ENCODE peak calls at places on chromosomes 2 and 18, in ten cellular contexts. Q, M, K, N, I, B, P, R, C and A are unnamed samples.

GRCh38 chr2:148546270-148546669 is 98.3 kb upstream of the EPC2 start:
- DNase-seq in Q (no peak), M (no peak), K (no peak), N (no peak), I (no peak), B (no peak), P (no peak), R (no peak), C (no peak), A (no peak)

GRCh38 chr2:85705680-85706039 is 11.5 kb downstream of the GNLY start:
- DNase-seq in Q (no peak), M (peak; percentile 60), K (peak; percentile 48), N (peak; percentile 28), I (peak; percentile 86), B (no peak), P (peak; percentile 76), R (peak; percentile 94), C (no peak), A (no peak)

GRCh38 chr2:67790622-67791021 is 272.2 kb downstream of the C1D start:
- DNase-seq in Q (no peak), M (no peak), K (no peak), N (no peak), I (no peak), B (no peak), P (no peak), R (peak; percentile 93), C (no peak), A (no peak)

GRCh38 chr2:7427293-7428060 is 510.3 kb downstream of the RNF144A start:
- DNase-seq in Q (no peak), M (no peak), K (no peak), N (no peak), I (peak; percentile 49), B (peak; percentile 8), P (peak; percentile 40), R (peak; percentile 29), C (peak; percentile 92), A (no peak)

GRCh38 chr2:43731211-43731610 is 42.6 kb upstream of the DYNC2LI1 start:
- DNase-seq in Q (no peak), M (no peak), K (no peak), N (no peak), I (no peak), B (no peak), P (no peak), R (no peak), C (no peak), A (no peak)

GRCh38 chr2:108935231-108935863 is 53.7 kb downstream of the EDAR start:
- DNase-seq in Q (no peak), M (no peak), K (no peak), N (no peak), I (no peak), B (no peak), P (no peak), R (no peak), C (no peak), A (no peak)

GRCh38 chr2:199991691-199992090 is 36.3 kb downstream of the MAIP1 start:
- DNase-seq in Q (no peak), M (no peak), K (no peak), N (no peak), I (no peak), B (no peak), P (no peak), R (no peak), C (no peak), A (no peak)

GRCh38 chr2:239583171-239583878 is 182.5 kb upstream of the HDAC4 start:
- DNase-seq in Q (no peak), M (no peak), K (no peak), N (no peak), I (no peak), B (no peak), P (no peak), R (no peak), C (no peak), A (no peak)

GRCh38 chr2:237154050-237154638 is 68.5 kb downstream of the COPS8 start:
- DNase-seq in Q (no peak), M (no peak), K (no peak), N (no peak), I (no peak), B (peak; percentile 33), P (peak; percentile 63), R (peak; percentile 59), C (peak; percentile 79), A (peak; percentile 31)

GRCh38 chr2:200104015-200104414 is 148.6 kb downstream of the MAIP1 start:
- DNase-seq in Q (no peak), M (no peak), K (no peak), N (no peak), I (no peak), B (no peak), P (no peak), R (no peak), C (no peak), A (no peak)

GRCh38 chr2:18047896-18048657 is 169.6 kb downstream of the KCNS3 start:
- DNase-seq in Q (no peak), M (no peak), K (peak; percentile 27), N (no peak), I (no peak), B (peak; percentile 22), P (no peak), R (peak; percentile 73), C (no peak), A (no peak)

GRCh38 chr2:47917562-47917961 is 11.3 kb upstream of the FBXO11 start:
- DNase-seq in Q (no peak), M (no peak), K (no peak), N (no peak), I (no peak), B (no peak), P (no peak), R (no peak), C (no peak), A (no peak)

GRCh38 chr2:208046686-208047085 is 21.4 kb upstream of the PLEKHM3 start:
- DNase-seq in Q (no peak), M (no peak), K (no peak), N (no peak), I (no peak), B (no peak), P (no peak), R (no peak), C (no peak), A (no peak)

GRCh38 chr2:144465723-144466122 is 54.2 kb downstream of the ZEB2 start:
- DNase-seq in Q (no peak), M (no peak), K (no peak), N (no peak), I (no peak), B (no peak), P (no peak), R (no peak), C (no peak), A (no peak)

GRCh38 chr2:227821043-227821942 is 7.7 kb downstream of the CCL20 start:
- DNase-seq in Q (no peak), M (no peak), K (no peak), N (peak; percentile 52), I (no peak), B (no peak), P (no peak), R (peak; percentile 35), C (no peak), A (no peak)

GRCh38 chr2:162734287-162734686 is 104.3 kb downstream of the KCNH7 start:
- DNase-seq in Q (no peak), M (no peak), K (no peak), N (no peak), I (no peak), B (no peak), P (no peak), R (no peak), C (no peak), A (no peak)

GRCh38 chr2:162732946-162733698 is 105.4 kb downstream of the KCNH7 start:
- DNase-seq in Q (no peak), M (no peak), K (no peak), N (peak; percentile 24), I (no peak), B (peak; percentile 67), P (no peak), R (no peak), C (no peak), A (no peak)

GRCh38 chr2:162731917-162732804 is 106.4 kb downstream of the KCNH7 start:
- DNase-seq in Q (no peak), M (no peak), K (no peak), N (no peak), I (no peak), B (no peak), P (no peak), R (no peak), C (no peak), A (peak; percentile 27)

GRCh38 chr2:162729469-162729868 is 109.1 kb downstream of the KCNH7 start:
- DNase-seq in Q (no peak), M (no peak), K (no peak), N (no peak), I (no peak), B (no peak), P (no peak), R (no peak), C (no peak), A (no peak)

DNA sequence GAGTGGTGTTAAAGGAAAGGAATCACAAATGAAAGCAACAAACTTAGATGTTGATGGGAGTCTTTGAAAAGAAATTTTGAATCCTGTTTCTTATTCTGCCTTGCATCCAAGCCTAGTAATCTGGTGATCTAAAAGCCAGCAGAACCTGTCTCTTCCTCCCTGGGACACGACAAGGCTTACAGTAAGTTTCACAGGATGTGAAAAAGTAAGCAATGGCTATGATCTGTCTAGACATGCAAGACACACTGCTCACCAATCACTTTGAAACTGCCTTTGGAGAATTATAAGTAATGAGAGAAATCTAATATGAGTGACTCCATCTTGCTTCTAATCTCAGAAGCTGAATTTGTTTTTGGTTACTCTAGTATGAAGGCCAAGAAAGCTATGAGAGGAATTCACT is 103.7 kb downstream of the KCNH7 start:
- DNase-seq in Q (no peak), M (no peak), K (no peak), N (no peak), I (no peak), B (no peak), P (no peak), R (no peak), C (no peak), A (no peak)
- H3K4me3 ChIP-seq in Q (no peak overlapping the region), M (no peak overlapping the region), K (no peak overlapping the region), N (no peak overlapping the region), I (no peak overlapping the region), B (no peak overlapping the region), P (no peak overlapping the region), R (no peak overlapping the region), C (no peak overlapping the region), A (no peak overlapping the region)

GRCh38 chr18:6052449-6052913 is 157.2 kb upstream of the TMEM200C start:
- DNase-seq in Q (no peak), M (no peak), K (no peak), N (no peak), I (no peak), B (no peak), P (no peak), R (no peak), C (no peak), A (no peak)
- TF ChIP-seq CTCF in Q (no peak), M (no peak), K (no peak), N (no peak), I (no peak), B (no peak), P (no peak), R (no peak), C (no peak), A (no peak)

GRCh38 chr2:176177580-176178270 is 10.7 kb upstream of the HOXD1 start:
- DNase-seq in Q (no peak), M (no peak), K (no peak), N (no peak), I (no peak), B (no peak), P (no peak), R (no peak), C (no peak), A (no peak)
- H3K4me3 ChIP-seq in Q (peak overlapping the region; percentile 55), M (peak overlapping the region; percentile 16), K (peak overlapping the region; percentile 70), N (peak overlapping the region; percentile 7), I (no peak overlapping the region), B (peak overlapping the region; percentile 44), P (peak overlapping the region; percentile 24), R (peak overlapping the region; percentile 18), C (no peak overlapping the region), A (peak overlapping the region; percentile 37)

GRCh38 chr2:218093879-218094278 is 24.8 kb downstream of the RUFY4 start:
- DNase-seq in Q (no peak), M (no peak), K (no peak), N (no peak), I (no peak), B (no peak), P (no peak), R (no peak), C (no peak), A (no peak)
- TF ChIP-seq CTCF in Q (no peak), M (no peak), K (no peak), N (no peak), I (no peak), B (no peak), P (no peak), R (no peak), C (peak; percentile 48), A (no peak)